ENCODE peak calls at places on chromosomes 2 and 18, in nine cellular contexts. M, N, L, O, P, H, Y, I and C are unnamed samples.

GRCh38 chr2:33342171-33342570 is 134.3 kb upstream of the RASGRP3 start:
- ATAC-seq in M (no peak), N (no peak), L (no peak), O (no peak), P (no peak), H (no peak), Y (no peak), I (no peak), C (no peak)

GRCh38 chr2:109084341-109084740 is 44.7 kb upstream of the SH3RF3 start:
- ATAC-seq in M (no peak), N (no peak), L (no peak), O (no peak), P (no peak), H (no peak), Y (no peak), I (no peak), C (no peak)

GRCh38 chr2:164498841-164499240 is 122.4 kb downstream of the GRB14 start:
- ATAC-seq in M (no peak), N (no peak), L (no peak), O (no peak), P (no peak), H (no peak), Y (no peak), I (no peak), C (no peak)

GRCh38 chr2:174959787-174960186 is 45.4 kb downstream of the CHN1 start:
- ATAC-seq in M (peak), N (no peak), L (no peak), O (peak), P (no peak), H (no peak), Y (no peak), I (no peak), C (no peak)

GRCh38 chr2:73043978-73044832 is 27.3 kb downstream of the SFXN5 start:
- ATAC-seq in M (no peak), N (peak), L (peak), O (no peak), P (no peak), H (no peak), Y (no peak), I (no peak), C (no peak)

GRCh38 chr2:221529943-221530652 is 42.0 kb downstream of the EPHA4 start:
- ATAC-seq in M (no peak), N (no peak), L (no peak), O (no peak), P (no peak), H (no peak), Y (peak), I (peak), C (no peak)

GRCh38 chr18:48215876-48216638 is 193.1 kb downstream of the ZBTB7C start:
- ATAC-seq in M (no peak), N (no peak), L (no peak), O (peak), P (no peak), H (no peak), Y (no peak), I (no peak), C (no peak)

GRCh38 chr2:225083276-225083675 is 41.0 kb upstream of the DOCK10 start:
- ATAC-seq in M (no peak), N (no peak), L (no peak), O (no peak), P (no peak), H (no peak), Y (no peak), I (no peak), C (no peak)

GRCh38 chr2:227889336-227889735 is 17.9 kb downstream of the DAW1 start:
- ATAC-seq in M (no peak), N (no peak), L (no peak), O (no peak), P (no peak), H (no peak), Y (no peak), I (no peak), C (no peak)

GRCh38 chr2:222504191-222504590 is 79.8 kb downstream of the SGPP2 start:
- ATAC-seq in M (no peak), N (no peak), L (no peak), O (no peak), P (no peak), H (no peak), Y (no peak), I (no peak), C (no peak)

GRCh38 chr18:78506031-78506461 is 473.6 kb upstream of the SALL3 start:
- ATAC-seq in M (no peak), N (peak), L (no peak), O (no peak), P (no peak), H (no peak), Y (no peak), I (no peak), C (no peak)

GRCh38 chr2:95061601-95062183 is 36.2 kb downstream of the MAL start:
- ATAC-seq in M (no peak), N (no peak), L (peak), O (no peak), P (no peak), H (no peak), Y (peak), I (no peak), C (no peak)

GRCh38 chr2:105612049-105612448 is 132.7 kb upstream of the NCK2 start:
- ATAC-seq in M (peak), N (no peak), L (no peak), O (no peak), P (no peak), H (no peak), Y (no peak), I (no peak), C (no peak)

GRCh38 chr2:128317186-128317897 is 1.3 kb downstream of the HS6ST1 start:
- ATAC-seq in M (peak), N (peak), L (peak), O (no peak), P (no peak), H (no peak), Y (no peak), I (no peak), C (no peak)

GRCh38 chr2:71530246-71530986 is 77.1 kb downstream of the DYSF start:
- ATAC-seq in M (no peak), N (peak), L (peak), O (peak), P (peak), H (no peak), Y (peak), I (no peak), C (no peak)

GRCh38 chr2:62938126-62938525 is 112.5 kb upstream of the OTX1 start:
- ATAC-seq in M (no peak), N (no peak), L (no peak), O (no peak), P (no peak), H (no peak), Y (no peak), I (no peak), C (no peak)

GRCh38 chr2:47310801-47311560 is 92.0 kb upstream of the MSH2 start:
- ATAC-seq in M (peak), N (peak), L (peak), O (peak), P (no peak), H (peak), Y (peak), I (no peak), C (peak)

GRCh38 chr2:231100990-231101389 is 23.9 kb downstream of the HTR2B start:
- ATAC-seq in M (no peak), N (peak), L (no peak), O (no peak), P (no peak), H (no peak), Y (no peak), I (no peak), C (no peak)

GRCh38 chr2:171081649-171082111 is 79.0 kb downstream of the TLK1 start:
- ATAC-seq in M (no peak), N (peak), L (no peak), O (no peak), P (no peak), H (no peak), Y (peak), I (no peak), C (no peak)

GRCh38 chr2:101277111-101277510 is 24.4 kb downstream of the CNOT11 start:
- ATAC-seq in M (peak), N (no peak), L (no peak), O (no peak), P (no peak), H (no peak), Y (no peak), I (peak), C (no peak)

GRCh38 chr18:23943104-23943503 is 71.5 kb upstream of the TTC39C start:
- ATAC-seq in M (no peak), N (no peak), L (no peak), O (no peak), P (no peak), H (no peak), Y (peak), I (peak), C (no peak)

GRCh38 chr2:71938659-71939587 is 208.7 kb downstream of the CYP26B1 start:
- ATAC-seq in M (no peak), N (no peak), L (no peak), O (no peak), P (no peak), H (no peak), Y (no peak), I (no peak), C (no peak)

GRCh38 chr18:48944634-48945033 is 6.1 kb downstream of the SMAD7 start:
- ATAC-seq in M (no peak), N (no peak), L (no peak), O (no peak), P (peak), H (no peak), Y (no peak), I (peak), C (no peak)

GRCh38 chr2:167187910-167188595 is 299.8 kb downstream of the XIRP2 start:
- ATAC-seq in M (peak), N (no peak), L (no peak), O (peak), P (no peak), H (peak), Y (no peak), I (no peak), C (no peak)

GRCh38 chr2:164281896-164282295 is 339.4 kb downstream of the GRB14 start:
- ATAC-seq in M (no peak), N (no peak), L (no peak), O (no peak), P (no peak), H (no peak), Y (no peak), I (no peak), C (no peak)

GRCh38 chr2:11855120-11855760 is 108.8 kb downstream of the LPIN1 start:
- ATAC-seq in M (no peak), N (no peak), L (no peak), O (no peak), P (no peak), H (no peak), Y (no peak), I (no peak), C (no peak)

GRCh38 chr2:26710743-26711456 is 18.4 kb downstream of the KCNK3 start:
- ATAC-seq in M (peak), N (no peak), L (no peak), O (peak), P (no peak), H (peak), Y (no peak), I (no peak), C (no peak)

GRCh38 chr2:127231130-127231865 is 11.2 kb upstream of the CYP27C1 start:
- ATAC-seq in M (no peak), N (peak), L (no peak), O (no peak), P (no peak), H (no peak), Y (no peak), I (no peak), C (no peak)

GRCh38 chr2:221635949-221636348 is 63.8 kb upstream of the EPHA4 start:
- ATAC-seq in M (peak), N (peak), L (no peak), O (no peak), P (peak), H (no peak), Y (no peak), I (peak), C (no peak)

GRCh38 chr2:36698978-36699377 is 2.5 kb downstream of the VIT start:
- ATAC-seq in M (no peak), N (no peak), L (no peak), O (peak), P (no peak), H (no peak), Y (peak), I (peak), C (peak)

GRCh38 chr2:38875227-38875575 is 533 bp downstream of the DHX57 start:
- ATAC-seq in M (no peak), N (no peak), L (no peak), O (peak), P (no peak), H (no peak), Y (no peak), I (no peak), C (peak)

GRCh38 chr2:226790006-226790405 is 9.6 kb downstream of the IRS1 start:
- ATAC-seq in M (no peak), N (no peak), L (no peak), O (peak), P (no peak), H (peak), Y (no peak), I (no peak), C (no peak)

GRCh38 chr18:49305688-49306336 is 154.6 kb downstream of the DYM start:
- ATAC-seq in M (no peak), N (no peak), L (no peak), O (no peak), P (no peak), H (no peak), Y (no peak), I (no peak), C (no peak)

GRCh38 chr2:157442136-157442535 is 1.8 kb downstream of the CYTIP start:
- ATAC-seq in M (no peak), N (no peak), L (no peak), O (no peak), P (no peak), H (no peak), Y (no peak), I (no peak), C (no peak)
- H3K4me3 ChIP-seq in M (no peak), N (no peak), L (no peak), O (peak), P (no peak), H (no peak), Y (peak), I (no peak), C (peak)

GRCh38 chr2:21003572-21004180 is 40.2 kb downstream of the APOB start:
- ATAC-seq in M (no peak), N (no peak), L (no peak), O (no peak), P (no peak), H (no peak), Y (no peak), I (no peak), C (no peak)
- H3K4me3 ChIP-seq in M (no peak), N (no peak), L (no peak), O (no peak), P (no peak), H (no peak), Y (no peak), I (no peak), C (no peak)

DNA sequence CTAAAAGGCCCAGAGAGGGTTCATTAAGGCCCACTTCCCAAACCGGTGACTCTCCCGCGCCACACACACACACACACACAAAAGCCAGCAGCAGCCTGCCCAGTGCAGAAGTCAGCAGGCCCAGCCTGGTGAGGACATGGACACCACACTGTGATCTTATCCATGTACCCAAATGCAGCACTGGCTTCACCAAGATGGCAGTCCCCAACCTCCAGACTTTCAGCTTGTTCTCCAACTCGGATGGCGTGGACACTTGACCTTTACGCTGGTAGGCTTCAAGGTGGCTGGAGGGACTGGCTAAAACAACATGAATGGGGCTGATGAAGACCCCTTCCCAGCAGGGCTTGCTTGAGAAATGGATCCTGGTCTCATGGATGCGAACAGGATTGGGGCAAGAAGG is 50.4 kb downstream of the TNS1 start:
- ATAC-seq in M (no peak), N (no peak), L (no peak), O (no peak), P (no peak), H (no peak), Y (no peak), I (no peak), C (no peak)
- H3K4me3 ChIP-seq in M (no peak), N (no peak), L (no peak), O (no peak), P (no peak), H (no peak), Y (no peak), I (no peak), C (no peak)

DNA sequence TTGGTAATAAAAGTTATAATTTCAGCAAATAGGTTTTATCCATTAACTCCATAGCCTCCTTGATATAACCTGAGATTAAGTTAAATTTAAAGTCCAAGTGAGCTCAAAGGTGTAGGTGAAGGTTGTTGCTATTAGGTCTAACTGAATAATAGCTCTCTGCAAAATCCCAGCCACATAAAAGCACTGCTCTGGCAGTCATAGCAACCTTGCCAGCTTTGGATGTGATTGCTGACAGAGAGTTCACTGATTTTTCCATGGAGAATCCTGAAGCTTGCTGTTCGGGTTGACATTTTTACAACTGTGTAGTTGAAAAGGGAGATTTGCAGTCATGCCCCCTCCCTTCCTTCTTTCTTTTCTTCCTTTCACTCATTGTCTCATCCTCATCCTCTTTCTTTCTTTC is 194.1 kb downstream of the LRRTM4 start:
- ATAC-seq in M (no peak), N (no peak), L (no peak), O (no peak), P (no peak), H (no peak), Y (no peak), I (no peak), C (no peak)
- H3K4me3 ChIP-seq in M (no peak), N (no peak), L (no peak), O (no peak), P (no peak), H (no peak), Y (no peak), I (no peak), C (no peak)

GRCh38 chr2:233061007-233061590 is 957 bp downstream of the INPP5D start:
- ATAC-seq in M (no peak), N (no peak), L (peak), O (no peak), P (no peak), H (no peak), Y (no peak), I (no peak), C (no peak)
- H3K4me3 ChIP-seq in M (no peak), N (peak), L (peak), O (peak), P (no peak), H (peak), Y (peak), I (peak), C (peak)

DNA sequence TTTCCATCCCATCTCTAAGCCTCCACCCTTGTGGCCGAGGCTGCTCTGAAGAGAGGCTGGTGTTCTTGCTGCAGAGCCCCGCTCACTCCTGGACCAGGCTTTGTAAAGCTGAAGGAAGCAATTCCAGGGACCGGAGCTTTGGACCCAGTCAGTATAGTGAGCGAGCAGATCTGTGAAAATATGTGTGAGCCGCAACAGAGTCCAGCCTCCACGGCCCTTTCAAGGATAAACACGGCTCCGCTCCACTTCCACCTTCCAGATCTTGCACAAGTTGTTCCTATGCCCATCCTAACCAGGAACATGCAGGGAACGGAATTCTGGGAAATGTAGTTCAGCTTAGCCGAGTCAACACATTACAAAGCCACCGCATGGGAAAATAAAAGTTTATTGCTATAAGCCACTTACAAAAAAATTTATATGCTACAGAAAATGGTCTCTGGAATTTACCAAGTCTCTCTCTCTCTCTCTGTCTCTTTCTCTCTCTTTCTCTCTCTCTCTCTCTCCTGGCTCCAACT is 151.7 kb upstream of the ZNF521 start:
- ATAC-seq in M (peak), N (peak), L (no peak), O (peak), P (peak), H (peak), Y (no peak), I (peak), C (peak)
- H3K4me3 ChIP-seq in M (no peak), N (no peak), L (no peak), O (peak), P (no peak), H (peak), Y (no peak), I (peak), C (peak)